ENCODE peak calls at places on chromosome 17, in eight cellular contexts. Z is AG04449; J is ovary; G is GM12878; D is HCT116; Q is HFF-Myc; B is CD8-positive, alpha-beta T cell; L is endodermal cell. I is an unnamed sample.

GRCh38 chr17:60154616-60155426 is 5.0 kb downstream of the CA4 start:
- DNase-seq in Z (peak), J (no peak), G (no peak), D (no peak), Q (peak), B (no peak), L (peak), I (no peak)

GRCh38 chr17:79915850-79916430 is 76.7 kb upstream of the CBX4 start:
- DNase-seq in Z (no peak), J (no peak), G (no peak), D (peak), Q (no peak), B (no peak), L (peak), I (no peak)

GRCh38 chr17:27256225-27257030 is 37.5 kb upstream of the WSB1 start:
- DNase-seq in Z (peak), J (no peak), G (no peak), D (no peak), Q (no peak), B (no peak), L (no peak), I (no peak)

GRCh38 chr17:3026125-3026855 is 37.1 kb downstream of the OR1D5 start:
- DNase-seq in Z (no peak), J (no peak), G (no peak), D (no peak), Q (no peak), B (no peak), L (peak), I (no peak)

GRCh38 chr17:11097121-11097520 is 143.9 kb upstream of the SHISA6 start:
- DNase-seq in Z (no peak), J (no peak), G (no peak), D (no peak), Q (no peak), B (no peak), L (no peak), I (no peak)

GRCh38 chr17:66255112-66255511 is 25.9 kb upstream of the APOH start:
- DNase-seq in Z (no peak), J (peak), G (no peak), D (peak), Q (no peak), B (peak), L (no peak), I (peak)

GRCh38 chr17:47465165-47465564 is 65.7 kb upstream of the NPEPPS start:
- DNase-seq in Z (no peak), J (no peak), G (no peak), D (no peak), Q (no peak), B (no peak), L (no peak), I (no peak)

GRCh38 chr17:75159196-75160031 is 5.1 kb upstream of the JPT1 start:
- DNase-seq in Z (no peak), J (no peak), G (no peak), D (peak), Q (no peak), B (no peak), L (no peak), I (no peak)

GRCh38 chr17:57138956-57139576 is 54.0 kb downstream of the AKAP1 start:
- DNase-seq in Z (no peak), J (no peak), G (no peak), D (no peak), Q (no peak), B (no peak), L (no peak), I (no peak)

GRCh38 chr17:47119746-47120520 is 69.2 kb downstream of the CDC27 start:
- DNase-seq in Z (no peak), J (no peak), G (no peak), D (peak), Q (no peak), B (no peak), L (no peak), I (no peak)

GRCh38 chr17:61387511-61388305 is 11.9 kb upstream of the TBX2 start:
- DNase-seq in Z (no peak), J (no peak), G (no peak), D (no peak), Q (no peak), B (no peak), L (no peak), I (no peak)

GRCh38 chr17:15501788-15502187 is 34.4 kb upstream of the CDRT4 start:
- DNase-seq in Z (no peak), J (peak), G (no peak), D (no peak), Q (no peak), B (no peak), L (no peak), I (no peak)

GRCh38 chr17:35214192-35214591 is 20.0 kb upstream of the SLC35G3 start:
- DNase-seq in Z (no peak), J (no peak), G (no peak), D (no peak), Q (no peak), B (no peak), L (no peak), I (no peak)
- TF ChIP-seq CTCF in Z (no peak), J (no peak), G (no peak), D (no peak), Q (no peak), B (no peak), L (no peak), I (no peak)

DNA sequence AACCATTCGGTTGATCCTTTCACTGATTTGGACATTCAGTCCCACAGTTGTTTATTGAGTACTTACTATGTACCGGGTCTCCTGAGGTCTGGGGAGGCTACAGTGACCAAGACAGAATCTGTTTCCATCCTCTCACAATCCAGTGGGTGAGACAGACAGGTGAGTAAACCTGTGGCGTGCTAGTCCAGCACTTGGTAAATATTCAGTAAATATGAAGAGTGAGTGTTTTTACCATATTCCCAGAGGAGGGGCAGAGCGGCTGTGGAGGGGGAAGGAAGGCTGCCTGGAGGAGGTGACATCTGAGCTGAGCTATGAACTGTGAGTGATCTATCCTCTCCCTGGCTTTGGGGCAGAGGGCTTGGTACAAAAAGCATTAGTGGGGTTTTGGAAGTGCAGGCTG is 31.4 kb downstream of the CCR7 start:
- DNase-seq in Z (no peak), J (no peak), G (no peak), D (no peak), Q (no peak), B (no peak), L (no peak), I (no peak)
- H3K4me3 ChIP-seq in Z (no peak), J (no peak), G (no peak), D (no peak), Q (no peak), B (peak), L (no peak), I (no peak)

GRCh38 chr17:82230627-82231311 is 1.9 kb downstream of the SLC16A3 start:
- DNase-seq in Z (no peak), J (peak), G (no peak), D (no peak), Q (no peak), B (no peak), L (peak), I (no peak)
- TF ChIP-seq CTCF in Z (peak), J (peak), G (peak), D (no peak), Q (peak), B (no peak), L (peak), I (peak)

GRCh38 chr17:16972346-16972745 is 428 bp upstream of the TNFRSF13B start:
- DNase-seq in Z (no peak), J (no peak), G (no peak), D (no peak), Q (no peak), B (no peak), L (peak), I (no peak)
- H3K4me3 ChIP-seq in Z (no peak), J (no peak), G (peak), D (no peak), Q (no peak), B (no peak), L (no peak), I (peak)

GRCh38 chr17:8079291-8080207 is 8.0 kb downstream of the ALOX12B start:
- DNase-seq in Z (no peak), J (peak), G (no peak), D (peak), Q (no peak), B (peak), L (peak), I (peak)
- TF ChIP-seq CTCF in Z (peak), J (peak), G (peak), D (peak), Q (peak), B (peak), L (peak), I (peak)

DNA sequence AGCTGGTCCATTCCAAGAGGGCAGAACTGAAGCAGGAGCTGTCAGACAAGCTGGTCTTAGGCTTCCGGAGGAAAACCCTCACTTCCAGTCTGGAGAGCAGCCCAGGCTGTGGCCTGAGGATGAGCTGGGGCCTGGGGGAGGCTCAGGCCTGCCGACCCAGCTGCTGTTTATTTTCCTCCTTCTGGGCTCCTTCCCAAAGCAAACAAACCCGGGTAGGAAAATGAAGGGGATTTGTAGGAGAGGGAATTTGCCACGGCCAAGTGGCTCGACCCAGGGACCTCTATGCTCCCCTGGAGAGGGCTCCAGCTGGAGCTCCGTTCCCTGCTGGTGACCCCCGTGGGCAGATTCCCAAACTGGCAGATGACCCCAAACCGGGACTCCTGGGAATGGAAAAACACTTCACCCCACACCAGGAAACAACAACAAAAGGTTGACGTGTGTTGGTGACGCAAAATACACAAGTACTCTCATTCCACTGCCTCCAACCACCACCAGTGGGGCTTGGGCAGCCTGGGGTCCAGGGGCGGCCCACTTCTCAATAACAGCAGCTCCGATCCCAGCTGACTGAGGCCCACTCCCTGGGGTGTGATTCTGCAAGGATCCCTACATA is 8.8 kb downstream of the JUP start:
- DNase-seq in Z (peak), J (peak), G (no peak), D (no peak), Q (peak), B (no peak), L (no peak), I (no peak)
- H3K4me3 ChIP-seq in Z (no peak), J (no peak), G (no peak), D (no peak), Q (no peak), B (no peak), L (no peak), I (no peak)

GRCh38 chr17:48647103-48647963 is 21.2 kb upstream of the HOXB9 start:
- DNase-seq in Z (no peak), J (no peak), G (no peak), D (no peak), Q (no peak), B (no peak), L (peak), I (no peak)
- TF ChIP-seq CTCF in Z (no peak), J (no peak), G (no peak), D (no peak), Q (no peak), B (no peak), L (no peak), I (no peak)

GRCh38 chr17:50424246-50425000 is 1.6 kb upstream of the ACSF2 start:
- DNase-seq in Z (no peak), J (no peak), G (no peak), D (no peak), Q (no peak), B (no peak), L (no peak), I (no peak)

GRCh38 chr17:50423553-50424159 is 2.4 kb upstream of the ACSF2 start:
- DNase-seq in Z (peak), J (peak), G (no peak), D (peak), Q (peak), B (no peak), L (no peak), I (no peak)

GRCh38 chr17:50420419-50421112 is 5.5 kb upstream of the ACSF2 start:
- DNase-seq in Z (no peak), J (no peak), G (no peak), D (no peak), Q (no peak), B (no peak), L (peak), I (no peak)

GRCh38 chr17:50422738-50423137 is 3.3 kb upstream of the ACSF2 start:
- DNase-seq in Z (no peak), J (no peak), G (no peak), D (no peak), Q (no peak), B (no peak), L (no peak), I (no peak)

GRCh38 chr17:50421308-50422031 is 4.5 kb upstream of the ACSF2 start:
- DNase-seq in Z (no peak), J (no peak), G (no peak), D (no peak), Q (no peak), B (no peak), L (no peak), I (no peak)
- H3K4me3 ChIP-seq in Z (peak), J (peak), G (peak), D (no peak), Q (no peak), B (peak), L (no peak), I (peak)

GRCh38 chr17:82823004-82823403 is 16.8 kb downstream of the ZNF750 start:
- DNase-seq in Z (no peak), J (no peak), G (no peak), D (no peak), Q (no peak), B (no peak), L (peak), I (no peak)
- TF ChIP-seq CTCF in Z (no peak), J (no peak), G (peak), D (no peak), Q (peak), B (no peak), L (peak), I (peak)

I was measured in GM12864.